ENCODE peak calls at places on chromosomes 2 and 18, in seven cellular contexts. O, T, V, R, N, C and D are unnamed samples.

GRCh38 chr18:42514522-42514921 is 559.5 kb downstream of the PIK3C3 start:
- DNase-seq in O (no peak), T (no peak), V (no peak), R (no peak), N (no peak), C (peak; percentile 84), D (no peak)

GRCh38 chr2:173869244-173869643 is 95.9 kb downstream of the SP3 start:
- DNase-seq in O (no peak), T (no peak), V (no peak), R (no peak), N (no peak), C (no peak), D (no peak)

GRCh38 chr2:176164803-176165597 is 7.9 kb downstream of the HOXD3 start:
- DNase-seq in O (no peak), T (no peak), V (no peak), R (peak; percentile 36), N (no peak), C (peak; percentile 85), D (no peak)

GRCh38 chr18:42976869-42977268 is 138.6 kb downstream of the RIT2 start:
- DNase-seq in O (no peak), T (peak; percentile 53), V (no peak), R (no peak), N (no peak), C (no peak), D (no peak)

GRCh38 chr2:240624011-240624949 is 1.0 kb upstream of the GPR35 start:
- DNase-seq in O (no peak), T (no peak), V (no peak), R (no peak), N (no peak), C (no peak), D (no peak)

GRCh38 chr2:27753744-27754588 is 17.6 kb upstream of the MRPL33 start:
- DNase-seq in O (peak; percentile 56), T (peak; percentile 54), V (peak; percentile 82), R (peak; percentile 81), N (peak; percentile 80), C (peak; percentile 51), D (peak; percentile 35)

GRCh38 chr2:172079416-172079815 is 5.9 kb upstream of the DLX1 start:
- DNase-seq in O (no peak), T (no peak), V (no peak), R (no peak), N (no peak), C (no peak), D (no peak)

GRCh38 chr2:229129738-229130371 is 141.2 kb downstream of the PID1 start:
- DNase-seq in O (no peak), T (no peak), V (peak; percentile 52), R (no peak), N (no peak), C (peak; percentile 58), D (no peak)

GRCh38 chr2:95032868-95033603 is 7.5 kb downstream of the MAL start:
- DNase-seq in O (no peak), T (no peak), V (no peak), R (no peak), N (no peak), C (no peak), D (no peak)

GRCh38 chr2:48438266-48438665 is 91.7 kb upstream of the STON1 start:
- DNase-seq in O (no peak), T (no peak), V (no peak), R (no peak), N (no peak), C (no peak), D (no peak)

GRCh38 chr18:67232991-67233390 is 283.5 kb downstream of the DSEL start:
- DNase-seq in O (no peak), T (no peak), V (no peak), R (no peak), N (no peak), C (no peak), D (no peak)

GRCh38 chr18:54223568-54224241 is 764 bp downstream of the MBD2 start:
- DNase-seq in O (peak; percentile 59), T (peak; percentile 57), V (peak; percentile 92), R (peak; percentile 83), N (peak; percentile 92), C (peak; percentile 91), D (peak; percentile 53)

GRCh38 chr2:136131484-136131960 is 13.6 kb upstream of the CXCR4 start:
- DNase-seq in O (no peak), T (no peak), V (no peak), R (no peak), N (no peak), C (no peak), D (no peak)

GRCh38 chr2:2775018-2775417 is 443.9 kb upstream of the MYT1L start:
- DNase-seq in O (no peak), T (no peak), V (no peak), R (no peak), N (no peak), C (no peak), D (no peak)

GRCh38 chr2:112138143-112139032 is at the start of gene FBLN7:
- DNase-seq in O (no peak), T (no peak), V (no peak), R (no peak), N (no peak), C (no peak), D (no peak)

GRCh38 chr2:177188482-177189469 is 23.8 kb upstream of the HNRNPA3 start:
- DNase-seq in O (no peak), T (no peak), V (no peak), R (no peak), N (no peak), C (no peak), D (no peak)

GRCh38 chr2:187749804-187750431 is 195.7 kb upstream of the TFPI start:
- DNase-seq in O (no peak), T (no peak), V (no peak), R (no peak), N (no peak), C (no peak), D (no peak)

GRCh38 chr2:166802475-166802874 is 85.8 kb upstream of the XIRP2 start:
- DNase-seq in O (no peak), T (no peak), V (no peak), R (no peak), N (no peak), C (no peak), D (no peak)

GRCh38 chr18:43620936-43621335 is 343.6 kb upstream of the SYT4 start:
- DNase-seq in O (no peak), T (peak; percentile 42), V (peak; percentile 39), R (peak; percentile 41), N (peak; percentile 5), C (peak; percentile 12), D (no peak)

GRCh38 chr2:174522553-174522952 is 35.7 kb upstream of the GPR155 start:
- DNase-seq in O (no peak), T (no peak), V (peak; percentile 31), R (peak; percentile 14), N (peak; percentile 11), C (no peak), D (no peak)

GRCh38 chr18:35127201-35127600 is 86.0 kb downstream of the MAPRE2 start:
- DNase-seq in O (no peak), T (no peak), V (peak; percentile 16), R (peak; percentile 21), N (peak; percentile 8), C (no peak), D (no peak)

GRCh38 chr2:232388324-232388891 is 9.9 kb downstream of the ALPP start:
- DNase-seq in O (no peak), T (no peak), V (no peak), R (no peak), N (no peak), C (no peak), D (no peak)

GRCh38 chr2:232386490-232386739 is 7.9 kb downstream of the ALPP start:
- DNase-seq in O (no peak), T (no peak), V (no peak), R (no peak), N (no peak), C (no peak), D (no peak)

GRCh38 chr2:232385660-232386489 is 7.3 kb downstream of the ALPP start:
- DNase-seq in O (peak; percentile 33), T (no peak), V (peak; percentile 46), R (peak; percentile 17), N (peak; percentile 81), C (peak; percentile 95), D (no peak)

GRCh38 chr2:232387451-232388171 is 9.1 kb downstream of the ALPP start:
- DNase-seq in O (no peak), T (no peak), V (no peak), R (no peak), N (no peak), C (no peak), D (no peak)

DNA sequence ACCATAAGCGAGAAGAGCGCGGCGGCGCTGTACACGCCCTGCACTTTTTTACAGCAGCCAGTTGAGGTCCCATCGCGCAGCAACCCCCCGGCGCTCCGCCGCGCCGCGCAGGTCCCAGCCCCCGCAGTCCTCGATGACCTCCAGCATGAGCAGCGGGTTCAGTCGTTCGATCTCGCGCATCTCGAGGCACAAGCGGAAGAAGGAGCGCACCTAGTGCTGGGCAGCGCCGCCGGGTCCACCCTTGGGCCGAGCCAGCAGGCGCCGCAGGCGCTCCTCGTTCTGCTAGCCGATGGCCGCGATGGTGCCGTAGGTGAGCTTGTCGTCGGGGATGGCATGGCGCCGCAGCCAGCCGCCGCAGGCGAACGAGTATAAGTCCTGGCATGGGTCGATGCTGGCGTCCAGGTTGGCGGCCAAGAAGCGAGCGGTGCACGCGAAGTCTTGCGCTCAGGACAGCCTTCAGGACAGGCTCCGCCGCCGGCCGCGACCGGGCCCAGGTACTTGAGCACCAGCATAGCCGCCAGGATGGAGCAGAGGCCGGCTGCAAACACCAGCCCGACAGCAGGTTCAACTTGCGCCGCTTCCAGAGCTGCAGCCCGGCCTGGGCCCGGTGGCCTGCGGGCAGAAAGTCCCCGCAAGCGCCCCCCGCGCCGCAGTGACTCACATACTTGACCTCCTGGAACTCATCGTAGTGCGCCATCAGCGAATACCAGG is 8.3 kb downstream of the ALPP start:
- DNase-seq in O (no peak), T (no peak), V (no peak), R (no peak), N (no peak), C (peak; percentile 26), D (no peak)
- H2AFZ ChIP-seq in O (no peak overlapping the region), T (no peak overlapping the region), V (no peak overlapping the region), R (no peak overlapping the region), N (peak overlapping the region; percentile 76), C (peak overlapping the region; percentile 59), D (no peak overlapping the region)

GRCh38 chr18:11962586-11962985 is 18.7 kb upstream of the IMPA2 start:
- DNase-seq in O (no peak), T (no peak), V (no peak), R (no peak), N (no peak), C (no peak), D (no peak)
- H3K4me2 ChIP-seq in O (peak overlapping the region; percentile 32), T (no peak overlapping the region), V (no peak overlapping the region), R (no peak overlapping the region), N (peak overlapping the region; percentile 46), C (no peak overlapping the region), D (peak overlapping the region; percentile 3)

DNA sequence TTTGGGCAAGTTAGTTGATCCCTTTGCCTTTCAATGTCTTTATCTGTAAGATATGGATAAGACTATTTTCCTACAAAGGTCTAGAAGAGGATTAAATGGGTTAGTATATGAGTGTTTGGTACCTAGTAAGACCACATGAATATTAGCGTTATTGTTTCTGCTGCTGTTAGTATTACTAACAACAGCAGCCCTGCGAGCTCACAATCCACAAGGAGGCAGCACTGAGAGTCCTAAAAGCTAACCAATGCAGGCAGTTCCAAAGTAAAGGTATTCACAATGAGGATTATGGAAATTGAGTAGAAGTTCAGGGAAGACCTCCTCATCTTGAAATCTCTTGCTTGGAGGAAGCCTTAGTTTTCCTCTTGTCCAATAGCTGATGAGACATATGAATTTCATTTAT is 248.9 kb downstream of the TDRD15 start:
- DNase-seq in O (no peak), T (no peak), V (peak; percentile 18), R (no peak), N (peak; percentile 50), C (no peak), D (no peak)
- TF ChIP-seq CTCF in O (peak; percentile 31), T (peak; percentile 28), V (peak; percentile 49), R (no peak), N (peak; percentile 47), C (peak; percentile 15), D (peak; percentile 55)

GRCh38 chr18:40877096-40877495 is 1077.9 kb upstream of the PIK3C3 start:
- DNase-seq in O (no peak), T (no peak), V (peak; percentile 93), R (peak; percentile 5), N (peak; percentile 97), C (peak; percentile 95), D (peak; percentile 65)
- H2AFZ ChIP-seq in O (no peak overlapping the region), T (no peak overlapping the region), V (peak overlapping the region; percentile 31), R (no peak overlapping the region), N (no peak overlapping the region), C (peak overlapping the region; percentile 53), D (no peak overlapping the region)